ENCODE peak calls at places on chromosomes 3 and 15, in nine cellular contexts. Q is neural progenitor cell, U is WTC11, H is NCI-H82, W is testis, L is RPMI8226, C is nephron progenitor cell, Z is lung microvascular endothelial cell, M is anterior cingulate cortex. F is an unnamed sample.

GRCh38 chr3:46910166-46910760 is 32.7 kb downstream of the PTH1R start:
- DNase-seq in L (no peak), C (no peak), Q (no peak), U (no peak), W (no peak), M (no peak), H (no peak), Z (no peak), F (no peak)

GRCh38 chr3:23062982-23063381 is 140.1 kb upstream of the UBE2E2 start:
- DNase-seq in L (no peak), Z (no peak), U (no peak), M (no peak), C (no peak), W (no peak), Q (no peak), H (no peak), F (no peak)

GRCh38 chr3:61371123-61371522 is 119.9 kb upstream of the FHIT start:
- DNase-seq in U (peak), Z (peak), W (peak), H (peak), Q (peak), C (peak), L (peak), M (no peak), F (peak)

GRCh38 chr15:66894986-66895780 is 170.2 kb upstream of the SMAD3 start:
- DNase-seq in W (peak), H (no peak), U (no peak), C (no peak), L (no peak), Z (no peak), Q (no peak), M (no peak), F (no peak)

GRCh38 chr3:153768559-153769469 is 352.4 kb upstream of the ARHGEF26 start:
- DNase-seq in C (peak), L (peak), U (peak), H (peak), W (peak), Z (peak), M (peak), Q (peak), F (no peak)

GRCh38 chr15:101059381-101060341 is 140.5 kb downstream of the LRRK1 start:
- DNase-seq in U (no peak), W (peak), H (no peak), Q (no peak), L (no peak), M (no peak), C (no peak), Z (no peak), F (no peak)

GRCh38 chr3:114079761-114080160 is 23.2 kb downstream of the QTRT2 start:
- DNase-seq in C (no peak), M (no peak), W (no peak), Q (no peak), U (no peak), Z (peak), H (no peak), L (no peak), F (no peak)

GRCh38 chr3:188746291-188746783 is 425.4 kb upstream of the TPRG1 start:
- DNase-seq in H (no peak), W (no peak), M (no peak), U (no peak), C (no peak), Z (no peak), L (no peak), Q (no peak), F (no peak)

GRCh38 chr3:13647314-13648059 is 98.6 kb downstream of the FBLN2 start:
- DNase-seq in U (no peak), Z (no peak), L (peak), Q (no peak), C (no peak), H (no peak), M (no peak), W (no peak), F (no peak)

GRCh38 chr3:14126017-14126902 is 1.4 kb downstream of the TMEM43 start:
- DNase-seq in M (no peak), W (no peak), U (no peak), H (no peak), C (no peak), Q (no peak), L (no peak), Z (no peak), F (no peak)

GRCh38 chr3:42264399-42265058 is 1.5 kb downstream of the CCK start:
- DNase-seq in M (peak), L (peak), Z (no peak), C (no peak), Q (no peak), H (peak), W (peak), U (peak), F (no peak)

GRCh38 chr15:27361418-27361817 is 390.4 kb downstream of the GABRG3 start:
- DNase-seq in Z (no peak), Q (no peak), U (no peak), H (peak), L (no peak), W (no peak), C (no peak), M (no peak), F (no peak)

GRCh38 chr3:185250247-185250646 is 3.6 kb downstream of the EHHADH start:
- DNase-seq in L (no peak), Q (no peak), M (no peak), Z (no peak), W (no peak), H (no peak), C (no peak), U (no peak), F (no peak)

GRCh38 chr15:34847598-34847997 is 52.2 kb upstream of the ACTC1 start:
- DNase-seq in H (no peak), Q (no peak), U (no peak), C (no peak), L (no peak), Z (no peak), W (no peak), M (no peak), F (no peak)

GRCh38 chr15:101499863-101500713 is 10.6 kb upstream of the PCSK6 start:
- DNase-seq in H (peak), M (no peak), Z (peak), L (peak), Q (no peak), U (no peak), W (no peak), C (no peak), F (no peak)

GRCh38 chr3:134666466-134666865 is 15.6 kb upstream of the KY start:
- DNase-seq in Z (no peak), C (no peak), U (no peak), W (no peak), H (no peak), Q (no peak), L (no peak), M (no peak), F (no peak)

GRCh38 chr3:15011174-15011573 is 53.9 kb downstream of the MRPS25 start:
- DNase-seq in M (no peak), C (no peak), H (no peak), W (no peak), Z (no peak), U (no peak), Q (no peak), L (no peak), F (no peak)

F was measured in glutamatergic neuron.